ENCODE peak calls at places on chromosomes 3 and 15, in five cellular contexts. M, Z, O, J and C are unnamed samples.

GRCh38 chr3:14988988-14989394 is 41.6 kb downstream of the NR2C2 start:
- DNase-seq in J (peak), O (peak), Z (peak), M (no peak), C (no peak)

GRCh38 chr3:72299823-72300222 is 514.9 kb upstream of the PROK2 start:
- DNase-seq in Z (no peak), M (no peak), J (no peak), O (no peak), C (no peak)

GRCh38 chr15:31476411-31476810 is 149.8 kb downstream of the KLF13 start:
- DNase-seq in J (no peak), Z (no peak), M (no peak), O (no peak), C (no peak)

GRCh38 chr15:70597945-70598344 is 165.4 kb downstream of the UACA start:
- DNase-seq in O (no peak), J (no peak), Z (no peak), M (no peak), C (no peak)

GRCh38 chr3:5195605-5196004 is 8.1 kb downstream of the EDEM1 start:
- DNase-seq in M (no peak), J (no peak), Z (no peak), O (no peak), C (no peak)

GRCh38 chr15:59174161-59174845 is 32.3 kb upstream of the LDHAL6B start:
- DNase-seq in J (no peak), Z (no peak), O (no peak), M (no peak), C (no peak)

GRCh38 chr3:58635371-58636285 is 30.9 kb downstream of the FAM3D start:
- DNase-seq in M (no peak), O (no peak), Z (peak), J (no peak), C (no peak)

GRCh38 chr3:191300422-191300821 is 28.8 kb upstream of the CCDC50 start:
- DNase-seq in O (no peak), M (no peak), Z (no peak), J (peak), C (no peak)

GRCh38 chr15:62060116-62060895 is at the start of gene VPS13C:
- DNase-seq in J (peak), O (peak), M (peak), Z (peak), C (peak)

GRCh38 chr3:46461971-46462910 is 2.5 kb downstream of the LTF start:
- DNase-seq in M (peak), O (no peak), Z (no peak), J (no peak), C (no peak)
- TF ChIP-seq SIN3A in M (no peak), O (no peak), Z (no peak), J (no peak), C (no peak)

GRCh38 chr3:171810278-171811058 is at the start of gene PLD1:
- DNase-seq in Z (peak), M (peak), J (no peak), O (peak), C (peak)
- TF ChIP-seq EP300 in Z (no peak), M (no peak), J (peak), O (no peak), C (no peak)

DNA sequence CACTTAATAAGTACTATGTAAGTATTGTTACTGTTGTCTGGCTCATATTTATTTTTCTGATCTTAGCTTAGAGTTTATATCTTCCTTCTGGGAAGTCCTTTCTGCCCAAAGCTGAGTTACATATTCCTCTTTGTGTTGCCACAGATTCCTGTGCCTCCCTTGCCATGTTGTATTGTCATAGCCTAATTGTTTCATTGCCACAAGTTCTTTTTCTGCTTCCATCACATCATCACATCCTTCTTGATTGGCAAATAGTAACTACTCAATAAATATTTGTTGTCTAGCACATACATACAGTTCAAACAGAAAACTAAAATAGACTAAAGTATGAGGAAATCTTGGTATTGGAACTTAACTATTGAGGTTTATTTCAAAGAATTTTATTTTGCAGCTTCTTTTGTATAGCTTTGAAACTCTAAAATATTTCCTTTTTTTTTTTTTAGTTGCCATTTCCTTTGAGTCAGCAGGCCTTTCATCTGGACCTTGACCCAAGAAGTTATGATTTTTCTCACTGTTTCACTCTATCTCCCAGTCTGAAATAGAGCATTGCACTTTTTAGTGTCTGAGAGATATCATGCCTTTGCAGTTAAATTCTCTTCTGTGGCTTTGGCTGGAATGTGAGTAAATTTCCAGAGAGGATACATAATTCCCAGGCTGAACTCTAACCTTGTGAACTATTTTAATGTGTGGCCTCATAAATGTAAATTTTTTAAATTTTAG is 98.2 kb downstream of the ZNF609 start:
- DNase-seq in J (no peak), M (no peak), O (no peak), Z (no peak), C (no peak)
- TF ChIP-seq GABPA in J (no peak), M (no peak), O (no peak), Z (no peak), C (no peak)

DNA sequence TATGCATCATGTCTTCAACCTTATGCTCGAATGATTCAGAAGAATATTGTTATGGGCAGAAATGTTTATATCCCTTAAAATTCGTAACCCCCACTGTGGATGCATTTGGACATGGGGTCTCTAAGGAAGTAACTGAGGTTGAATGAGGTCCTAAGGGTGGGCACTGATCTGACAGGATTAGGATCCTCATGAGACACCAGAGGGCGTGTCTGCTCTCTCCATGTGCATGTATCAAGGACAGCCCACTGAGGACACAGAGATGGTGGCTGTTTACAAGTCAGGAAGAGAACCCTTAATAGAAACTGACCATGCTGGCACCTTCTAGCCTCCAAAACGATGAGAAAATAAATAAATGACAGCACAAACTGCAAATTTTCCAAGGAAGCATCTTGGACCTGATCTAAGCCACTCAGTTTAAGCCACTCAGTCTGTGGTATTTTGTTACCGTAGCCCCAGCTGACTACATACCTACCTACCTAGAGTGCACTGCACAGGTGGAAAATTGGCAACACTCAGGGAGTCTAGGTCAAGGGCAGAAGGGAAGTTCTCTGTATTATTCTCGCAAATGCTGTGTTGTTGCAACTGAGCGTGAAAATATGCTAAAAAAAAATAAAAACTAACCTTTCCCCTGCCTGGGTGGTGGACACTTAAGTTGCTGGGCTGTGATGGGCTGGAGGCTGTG is 126.6 kb downstream of the TJP1 start:
- DNase-seq in Z (no peak), M (no peak), J (no peak), O (peak), C (no peak)
- TF ChIP-seq SIN3A in Z (no peak), M (no peak), J (no peak), O (no peak), C (no peak)

DNA sequence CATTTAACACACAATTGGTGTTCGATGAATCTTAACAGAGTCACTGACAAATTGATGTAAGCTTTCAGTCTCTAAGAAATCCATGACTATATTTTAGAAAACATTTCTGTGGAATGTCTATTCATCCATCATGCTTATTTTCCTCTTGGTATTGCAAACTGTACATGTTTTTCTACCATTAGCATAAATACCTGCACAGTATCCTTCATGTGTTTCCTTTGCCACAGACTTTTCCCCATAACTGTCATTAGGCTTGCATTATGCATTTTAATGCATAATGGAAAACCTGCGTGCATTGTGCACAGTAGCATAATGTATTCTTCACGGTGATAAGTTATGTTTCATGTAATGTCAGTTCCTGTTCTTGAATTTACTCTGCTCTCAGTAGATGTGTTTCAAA is 403.1 kb upstream of the EPHA3 start:
- DNase-seq in J (no peak), M (no peak), Z (no peak), O (no peak), C (no peak)
- TF ChIP-seq EP300 in J (no peak), M (no peak), Z (no peak), O (no peak), C (no peak)

GRCh38 chr3:32508731-32509130 is 6.1 kb upstream of the CMTM6 start:
- DNase-seq in J (no peak), M (no peak), Z (no peak), O (no peak), C (no peak)
- TF ChIP-seq GABPA in J (no peak), M (no peak), Z (no peak), O (no peak), C (no peak)